ENCODE peak calls at places on chromosomes 2 and 18, in five cellular contexts. L, J, K, P and M are unnamed samples.

GRCh38 chr18:21853972-21854563 is 113.5 kb downstream of the MIB1 start:
- DNase-seq in L (no peak), J (no peak), K (no peak), P (no peak), M (no peak)

GRCh38 chr2:130736487-130736886 is 7.6 kb downstream of the GPR148 start:
- DNase-seq in L (no peak), J (no peak), K (no peak), P (no peak), M (no peak)

GRCh38 chr2:218065239-218066006 is 3.6 kb upstream of the RUFY4 start:
- DNase-seq in L (no peak), J (no peak), K (no peak), P (peak), M (no peak)

GRCh38 chr18:9404565-9405060 is 70.0 kb downstream of the TWSG1 start:
- DNase-seq in L (no peak), J (no peak), K (peak), P (no peak), M (no peak)

GRCh38 chr2:24891201-24891600 is 28.8 kb downstream of the ADCY3 start:
- DNase-seq in L (no peak), J (no peak), K (no peak), P (no peak), M (no peak)

GRCh38 chr2:224546926-224547325 is 38.2 kb downstream of the CUL3 start:
- DNase-seq in L (no peak), J (no peak), K (no peak), P (no peak), M (no peak)

GRCh38 chr2:24892928-24893327 is 27.1 kb downstream of the ADCY3 start:
- DNase-seq in L (no peak), J (no peak), K (no peak), P (no peak), M (no peak)

GRCh38 chr2:167508709-167509108 is 620.4 kb downstream of the XIRP2 start:
- DNase-seq in L (no peak), J (no peak), K (no peak), P (no peak), M (no peak)

GRCh38 chr18:74724186-74724585 is 126.5 kb downstream of the ZNF407 start:
- DNase-seq in L (no peak), J (no peak), K (no peak), P (no peak), M (no peak)

GRCh38 chr18:2656237-2657042 is 914 bp downstream of the SMCHD1 start:
- DNase-seq in L (peak), J (peak), K (peak), P (peak), M (no peak)

GRCh38 chr2:65424391-65424790 is 8.0 kb downstream of the SPRED2 start:
- DNase-seq in L (no peak), J (no peak), K (no peak), P (no peak), M (no peak)